ENCODE peak calls at places on chromosomes 7 and 10, in eight cellular contexts. J, N, S, H, B, V, I and L are unnamed samples.

GRCh38 chr10:24209946-24210491 is 1.1 kb downstream of the KIAA1217 start:
- DNase-seq in J (no peak), N (no peak), S (no peak), H (no peak), B (no peak), V (no peak), I (peak), L (no peak)

GRCh38 chr10:46293832-46294640 is 7.2 kb downstream of the ANTXRL start:
- DNase-seq in J (peak), N (no peak), S (no peak), H (peak), B (peak), V (no peak), I (no peak), L (no peak)

GRCh38 chr7:37083311-37084096 is 359.2 kb upstream of the AOAH start:
- DNase-seq in J (no peak), N (no peak), S (peak), H (no peak), B (no peak), V (no peak), I (peak), L (no peak)

GRCh38 chr10:119344381-119344780 is 137.0 kb downstream of the GRK5 start:
- DNase-seq in J (no peak), N (peak), S (no peak), H (no peak), B (no peak), V (no peak), I (no peak), L (no peak)

GRCh38 chr7:129923709-129924108 is 29.1 kb downstream of the UBE2H start:
- DNase-seq in J (no peak), N (no peak), S (no peak), H (no peak), B (no peak), V (no peak), I (peak), L (no peak)

GRCh38 chr10:87092861-87093460 is 1.7 kb downstream of the GLUD1 start:
- DNase-seq in J (peak), N (no peak), S (no peak), H (no peak), B (no peak), V (no peak), I (peak), L (no peak)

GRCh38 chr10:80964955-80965614 is 427.4 kb downstream of the SH2D4B start:
- DNase-seq in J (no peak), N (no peak), S (no peak), H (no peak), B (no peak), V (no peak), I (no peak), L (no peak)

GRCh38 chr7:76009672-76010600 is 15.5 kb upstream of the TMEM120A start:
- DNase-seq in J (no peak), N (no peak), S (no peak), H (no peak), B (no peak), V (no peak), I (no peak), L (no peak)

GRCh38 chr7:36188266-36188665 is 35.2 kb downstream of the EEPD1 start:
- DNase-seq in J (no peak), N (no peak), S (no peak), H (no peak), B (no peak), V (no peak), I (no peak), L (no peak)

GRCh38 chr10:21347043-21347799 is 178.3 kb downstream of the SKIDA1 start:
- DNase-seq in J (no peak), N (no peak), S (no peak), H (no peak), B (no peak), V (no peak), I (no peak), L (no peak)

GRCh38 chr10:32095116-32095733 is 39.0 kb upstream of the KIF5B start:
- DNase-seq in J (no peak), N (no peak), S (no peak), H (no peak), B (no peak), V (no peak), I (no peak), L (no peak)

GRCh38 chr10:110918633-110919348 is at the start of gene BBIP1:
- DNase-seq in J (no peak), N (peak), S (peak), H (peak), B (no peak), V (peak), I (peak), L (peak)

GRCh38 chr10:85786401-85786899 is 580.1 kb downstream of the GRID1 start:
- DNase-seq in J (peak), N (no peak), S (peak), H (peak), B (no peak), V (no peak), I (no peak), L (peak)

GRCh38 chr7:78020874-78021249 is 222.3 kb downstream of the PHTF2 start:
- DNase-seq in J (no peak), N (no peak), S (no peak), H (no peak), B (no peak), V (no peak), I (no peak), L (no peak)

GRCh38 chr7:132130497-132130896 is 445.8 kb downstream of the PLXNA4 start:
- DNase-seq in J (no peak), N (no peak), S (no peak), H (no peak), B (no peak), V (no peak), I (no peak), L (no peak)

GRCh38 chr7:20722941-20723340 is 63.7 kb downstream of the SP8 start:
- DNase-seq in J (no peak), N (no peak), S (no peak), H (no peak), B (no peak), V (no peak), I (no peak), L (no peak)

GRCh38 chr10:44935201-44935960 is 24.2 kb upstream of the RASSF4 start:
- DNase-seq in J (no peak), N (no peak), S (peak), H (no peak), B (peak), V (no peak), I (peak), L (no peak)

GRCh38 chr10:45602082-45602730 is 70.4 kb downstream of the ZFAND4 start:
- DNase-seq in J (no peak), N (no peak), S (no peak), H (no peak), B (no peak), V (no peak), I (peak), L (no peak)

GRCh38 chr7:41630741-41631140 is 72.1 kb downstream of the INHBA start:
- DNase-seq in J (no peak), N (no peak), S (no peak), H (no peak), B (no peak), V (no peak), I (no peak), L (no peak)

GRCh38 chr7:46581276-46581675 is 660.2 kb upstream of the IGFBP3 start:
- DNase-seq in J (no peak), N (no peak), S (no peak), H (no peak), B (no peak), V (no peak), I (no peak), L (no peak)

GRCh38 chr7:140230517-140230861 is 53.7 kb upstream of the KDM7A start:
- DNase-seq in J (no peak), N (peak), S (no peak), H (no peak), B (no peak), V (no peak), I (no peak), L (no peak)

GRCh38 chr7:112204776-112205347 is 1.3 kb downstream of the DOCK4 start:
- DNase-seq in J (peak), N (no peak), S (no peak), H (no peak), B (no peak), V (no peak), I (no peak), L (no peak)

GRCh38 chr7:120110169-120110568 is 162.8 kb upstream of the KCND2 start:
- DNase-seq in J (no peak), N (no peak), S (no peak), H (no peak), B (no peak), V (no peak), I (no peak), L (no peak)

GRCh38 chr7:142299226-142299625 is 41.4 kb upstream of the PRSS58 start:
- DNase-seq in J (no peak), N (no peak), S (no peak), H (no peak), B (no peak), V (no peak), I (no peak), L (no peak)

GRCh38 chr10:95518455-95519131 is 42.6 kb downstream of the SORBS1 start:
- DNase-seq in J (peak), N (no peak), S (no peak), H (no peak), B (no peak), V (no peak), I (no peak), L (no peak)

GRCh38 chr7:30729642-30730041 is 22.3 kb upstream of the INMT start:
- DNase-seq in J (no peak), N (no peak), S (no peak), H (no peak), B (no peak), V (no peak), I (no peak), L (no peak)

GRCh38 chr7:83161186-83161585 is 1.5 kb downstream of the PCLO start:
- DNase-seq in J (no peak), N (no peak), S (no peak), H (no peak), B (no peak), V (no peak), I (no peak), L (no peak)

GRCh38 chr7:151448261-151449252 is 8.6 kb upstream of the CRYGN start:
- DNase-seq in J (peak), N (peak), S (no peak), H (peak), B (peak), V (no peak), I (peak), L (peak)

GRCh38 chr10:88129013-88129412 is 265.6 kb downstream of the PTEN start:
- DNase-seq in J (no peak), N (no peak), S (no peak), H (no peak), B (no peak), V (no peak), I (no peak), L (no peak)

GRCh38 chr10:71218046-71218832 is 5.9 kb downstream of the UNC5B start:
- DNase-seq in J (no peak), N (peak), S (peak), H (no peak), B (peak), V (no peak), I (peak), L (no peak)

GRCh38 chr7:42575161-42575560 is 336.7 kb downstream of the C7orf25 start:
- DNase-seq in J (no peak), N (no peak), S (no peak), H (no peak), B (no peak), V (no peak), I (no peak), L (no peak)

GRCh38 chr10:118980870-118981269 is 48.6 kb upstream of the NANOS1 start:
- DNase-seq in J (no peak), N (no peak), S (no peak), H (no peak), B (peak), V (no peak), I (no peak), L (no peak)

GRCh38 chr10:131946321-131946751 is 35.4 kb downstream of the BNIP3 start:
- DNase-seq in J (no peak), N (no peak), S (no peak), H (no peak), B (peak), V (no peak), I (peak), L (no peak)

GRCh38 chr10:70562036-70562710 is 40.4 kb downstream of the PRF1 start:
- DNase-seq in J (no peak), N (peak), S (no peak), H (no peak), B (no peak), V (no peak), I (no peak), L (no peak)